ENCODE peak calls at places on chromosomes 7 and 10, in eight cellular contexts. E, B, J, O, X, M, L and T are unnamed samples.

GRCh38 chr10:15813415-15813814 is 46.9 kb downstream of the MINDY3 start:
- DNase-seq in O (no peak), M (no peak), B (no peak), E (no peak), X (no peak), J (no peak), L (no peak), T (no peak)

GRCh38 chr10:95798307-95798850 is 42.4 kb downstream of the ENTPD1 start:
- DNase-seq in B (no peak), L (no peak), X (no peak), M (no peak), O (no peak), E (no peak), J (no peak), T (no peak)

GRCh38 chr7:26426096-26426495 is 134.4 kb downstream of the SNX10 start:
- DNase-seq in X (no peak), O (no peak), M (no peak), L (no peak), B (no peak), E (no peak), J (no peak), T (no peak)

GRCh38 chr7:901388-902154 is 25.2 kb downstream of the GET4 start:
- DNase-seq in E (no peak), J (peak; percentile 82), X (peak; percentile 85), M (peak; percentile 40), L (peak; percentile 70), O (peak; percentile 41), B (peak; percentile 50), T (peak; percentile 45)

GRCh38 chr7:91749418-91749817 is 131.1 kb downstream of the MTERF1 start:
- DNase-seq in E (no peak), X (no peak), J (no peak), O (no peak), M (no peak), B (no peak), L (no peak), T (no peak)

GRCh38 chr7:116772423-116772852 is 89.9 kb upstream of the CAPZA2 start:
- DNase-seq in B (no peak), L (peak; percentile 94), M (no peak), E (no peak), O (no peak), X (no peak), J (no peak), T (no peak)

GRCh38 chr10:98295907-98296306 is 27.9 kb upstream of the LOXL4 start:
- DNase-seq in B (no peak), L (peak; percentile 79), J (no peak), E (no peak), X (no peak), O (no peak), M (no peak), T (no peak)

GRCh38 chr10:93039721-93040120 is 20.9 kb upstream of the CYP26C1 start:
- DNase-seq in L (no peak), J (no peak), M (no peak), B (no peak), X (no peak), O (no peak), E (no peak), T (peak; percentile 17)

GRCh38 chr10:121088524-121088923 is 237.4 kb downstream of the WDR11 start:
- DNase-seq in J (no peak), E (no peak), L (no peak), M (no peak), O (no peak), B (no peak), X (no peak), T (peak; percentile 17)

GRCh38 chr10:108327706-108328105 is 1163.2 kb upstream of the SORCS1 start:
- DNase-seq in X (no peak), E (no peak), L (no peak), J (no peak), B (no peak), O (no peak), M (no peak), T (no peak)

GRCh38 chr7:127979728-127980126 is 51.5 kb downstream of the LRRC4 start:
- DNase-seq in B (no peak), O (no peak), J (no peak), M (no peak), E (no peak), X (no peak), L (no peak), T (no peak)

GRCh38 chr7:157664866-157665633 is 328.2 kb downstream of the DNAJB6 start:
- DNase-seq in E (no peak), X (peak; percentile 64), O (no peak), L (peak; percentile 62), B (no peak), M (no peak), J (no peak), T (no peak)

GRCh38 chr7:48094861-48095293 is 5.8 kb downstream of the UPP1 start:
- DNase-seq in J (no peak), B (no peak), M (no peak), X (no peak), O (no peak), E (no peak), L (peak; percentile 95), T (no peak)

GRCh38 chr7:37109016-37109415 is 339.6 kb downstream of the ELMO1 start:
- DNase-seq in O (no peak), J (no peak), M (no peak), L (no peak), E (no peak), B (no peak), X (no peak), T (no peak)

GRCh38 chr10:5813341-5814109 is at the start of gene GDI2:
- DNase-seq in X (peak; percentile 98), B (peak; percentile 97), O (peak; percentile 96), M (peak; percentile 86), L (peak; percentile 81), E (peak; percentile 99), J (peak; percentile 98), T (peak; percentile 99)

GRCh38 chr7:116356979-116357378 is 142.6 kb upstream of the CAV2 start:
- DNase-seq in O (no peak), J (no peak), X (no peak), E (no peak), B (no peak), L (no peak), M (no peak), T (no peak)

GRCh38 chr10:35335133-35335532 is 1.2 kb upstream of the CCNY start:
- DNase-seq in X (no peak), J (no peak), B (no peak), O (no peak), E (no peak), M (no peak), L (peak; percentile 62), T (no peak)

GRCh38 chr10:91249700-91250099 is 29.2 kb downstream of the PCGF5 start:
- DNase-seq in X (no peak), L (no peak), B (no peak), M (no peak), J (no peak), O (no peak), E (no peak), T (no peak)

GRCh38 chr7:91957823-91958222 is 17.2 kb downstream of the AKAP9 start:
- DNase-seq in L (no peak), X (no peak), M (no peak), E (no peak), O (no peak), B (no peak), J (no peak), T (no peak)

GRCh38 chr7:105097619-105098018 is 83.6 kb downstream of the KMT2E start:
- DNase-seq in L (peak; percentile 60), B (no peak), E (no peak), M (no peak), J (no peak), O (no peak), X (no peak), T (no peak)

GRCh38 chr10:24723788-24724380 is at the start of gene ARHGAP21:
- DNase-seq in E (peak; percentile 83), J (peak; percentile 55), M (no peak), L (no peak), X (peak; percentile 89), O (peak; percentile 21), B (peak; percentile 81), T (peak; percentile 83)

GRCh38 chr10:48378675-48379074 is 72.2 kb downstream of the MAPK8 start:
- DNase-seq in O (no peak), E (no peak), J (no peak), L (no peak), X (no peak), M (no peak), B (no peak), T (no peak)